ENCODE peak calls at places on chromosomes 6 and 20, in eight cellular contexts. Z is T-helper 2 cell; X is NCI-H345; F is activated naive CD4-positive, alpha-beta T cell treated with anti-CD3 and anti-CD28 coated beads, Interleukin-2, amount 50 U/mL, for 16 hours; V is NCI-H1048; D is thoracic aorta; O is AG08395; I is MG63. Q is an unnamed sample.

GRCh38 chr6:97177905-97178304 is 105.1 kb downstream of the MMS22L start:
- DNase-seq in Z (no peak), X (no peak), F (no peak), V (no peak), D (no peak), O (no peak), I (no peak), Q (no peak)

GRCh38 chr6:20096506-20096905 is 115.8 kb downstream of the MBOAT1 start:
- DNase-seq in Z (no peak), X (no peak), F (no peak), V (no peak), D (no peak), O (no peak), I (no peak), Q (no peak)

GRCh38 chr6:3444276-3445088 is 12.4 kb downstream of the SLC22A23 start:
- DNase-seq in Z (no peak), X (no peak), F (no peak), V (no peak), D (no peak), O (no peak), I (no peak), Q (no peak)

GRCh38 chr6:169324661-169325459 is 71.2 kb upstream of the THBS2 start:
- DNase-seq in Z (no peak), X (no peak), F (no peak), V (no peak), D (no peak), O (peak; percentile 20), I (no peak), Q (no peak)

GRCh38 chr20:31505903-31506302 is 8.3 kb upstream of the HM13 start:
- DNase-seq in Z (no peak), X (no peak), F (no peak), V (no peak), D (no peak), O (no peak), I (no peak), Q (no peak)

GRCh38 chr6:138289739-138290138 is 71.4 kb upstream of the PBOV1 start:
- DNase-seq in Z (no peak), X (peak; percentile 71), F (no peak), V (no peak), D (no peak), O (no peak), I (no peak), Q (no peak)

GRCh38 chr6:14922306-14922705 is 323.6 kb upstream of the JARID2 start:
- DNase-seq in Z (no peak), X (no peak), F (no peak), V (no peak), D (no peak), O (peak; percentile 64), I (peak; percentile 71), Q (no peak)

GRCh38 chr6:139539852-139540251 is 165.4 kb upstream of the CITED2 start:
- DNase-seq in Z (no peak), X (no peak), F (no peak), V (no peak), D (peak; percentile 50), O (peak; percentile 75), I (peak; percentile 91), Q (no peak)

GRCh38 chr6:90596967-90597539 is 10.2 kb upstream of the MAP3K7 start:
- DNase-seq in Z (no peak), X (no peak), F (no peak), V (no peak), D (no peak), O (no peak), I (no peak), Q (no peak)

Q was measured in tibial nerve.